ENCODE peak calls at places on chromosome 9, in six cellular contexts. J, P, Q, L, R and W are unnamed samples.

GRCh38 chr9:125852386-125852785 is 105.2 kb downstream of the PBX3 start:
- DNase-seq in J (no peak), P (no peak), Q (no peak), L (no peak), R (no peak), W (no peak)

GRCh38 chr9:115850548-115851304 is 302.9 kb upstream of the PAPPA start:
- DNase-seq in J (no peak), P (no peak), Q (no peak), L (peak; percentile 33), R (no peak), W (no peak)

GRCh38 chr9:3088166-3088702 is 244.3 kb upstream of the PUM3 start:
- DNase-seq in J (no peak), P (no peak), Q (no peak), L (peak; percentile 14), R (no peak), W (peak; percentile 82)

GRCh38 chr9:16704489-16705111 is 165.9 kb downstream of the BNC2 start:
- DNase-seq in J (no peak), P (no peak), Q (no peak), L (no peak), R (no peak), W (no peak)

GRCh38 chr9:109441296-109441695 is 56.8 kb downstream of the PTPN3 start:
- DNase-seq in J (no peak), P (no peak), Q (no peak), L (no peak), R (no peak), W (no peak)

GRCh38 chr9:23232831-23233230 is 593.2 kb downstream of the ELAVL2 start:
- DNase-seq in J (no peak), P (no peak), Q (no peak), L (no peak), R (no peak), W (no peak)

GRCh38 chr9:123371805-123372590 is 16.0 kb downstream of the CRB2 start:
- DNase-seq in J (no peak), P (no peak), Q (no peak), L (no peak), R (no peak), W (no peak)

GRCh38 chr9:98977813-98978212 is 34.1 kb downstream of the COL15A1 start:
- DNase-seq in J (no peak), P (no peak), Q (no peak), L (no peak), R (no peak), W (no peak)

GRCh38 chr9:132547436-132547835 is 35.0 kb upstream of the BARHL1 start:
- DNase-seq in J (no peak), P (no peak), Q (no peak), L (no peak), R (no peak), W (no peak)

GRCh38 chr9:135215571-135216161 is 128.2 kb downstream of the OLFM1 start:
- DNase-seq in J (no peak), P (no peak), Q (no peak), L (peak; percentile 59), R (no peak), W (peak; percentile 52)

GRCh38 chr9:8268881-8269280 is 469.3 kb upstream of the DMAC1 start:
- DNase-seq in J (no peak), P (no peak), Q (no peak), L (no peak), R (no peak), W (no peak)

GRCh38 chr9:100756217-100756616 is 178.3 kb downstream of the CAVIN4 start:
- DNase-seq in J (no peak), P (no peak), Q (no peak), L (peak; percentile 34), R (no peak), W (no peak)

GRCh38 chr9:7086389-7086788 is 328.6 kb downstream of the KDM4C start:
- DNase-seq in J (no peak), P (no peak), Q (no peak), L (no peak), R (no peak), W (no peak)

GRCh38 chr9:98575379-98576346 is 133.1 kb downstream of the GABBR2 start:
- DNase-seq in J (peak; percentile 22), P (no peak), Q (no peak), L (peak; percentile 87), R (peak; percentile 87), W (no peak)